ENCODE peak calls at places on chromosome 21, in seven cellular contexts. X is DND-41; V is dorsolateral prefrontal cortex; Y is mesothelial cell of epicardium; B is CD4-positive, alpha-beta T cell; R is HCT116; J is osteocyte. F is an unnamed sample.

GRCh38 chr21:20997308-20997632 is 939 bp upstream of the NCAM2 start:
- DNase-seq in X (no peak), V (no peak), Y (no peak), B (no peak), R (no peak), J (no peak), F (no peak)

GRCh38 chr21:34365794-34366193 is 2.0 kb downstream of the KCNE2 start:
- DNase-seq in X (no peak), V (no peak), Y (no peak), B (no peak), R (no peak), J (peak), F (no peak)

GRCh38 chr21:38306833-38307232 is 50.0 kb downstream of the KCNJ15 start:
- DNase-seq in X (no peak), V (no peak), Y (no peak), B (no peak), R (no peak), J (no peak), F (no peak)

GRCh38 chr21:37757631-37758376 is 158.5 kb downstream of the KCNJ6 start:
- DNase-seq in X (no peak), V (no peak), Y (no peak), B (no peak), R (no peak), J (no peak), F (no peak)

GRCh38 chr21:38440746-38441145 is 57.5 kb downstream of the ERG start:
- DNase-seq in X (no peak), V (no peak), Y (no peak), B (no peak), R (no peak), J (no peak), F (no peak)

GRCh38 chr21:33036430-33037162 is 10.9 kb downstream of the OLIG2 start:
- DNase-seq in X (peak), V (no peak), Y (no peak), B (no peak), R (no peak), J (no peak), F (peak)

GRCh38 chr21:33892853-33893252 is 22.8 kb downstream of the ATP5PO start:
- DNase-seq in X (no peak), V (no peak), Y (no peak), B (no peak), R (no peak), J (no peak), F (no peak)

GRCh38 chr21:33132054-33132453 is 62.1 kb downstream of the OLIG1 start:
- DNase-seq in X (no peak), V (no peak), Y (no peak), B (no peak), R (no peak), J (no peak), F (no peak)

GRCh38 chr21:15631342-15631741 is 98.4 kb upstream of the USP25 start:
- DNase-seq in X (no peak), V (no peak), Y (no peak), B (no peak), R (no peak), J (no peak), F (no peak)

GRCh38 chr21:29155933-29156260 is 25.5 kb downstream of the MAP3K7CL start:
- DNase-seq in X (no peak), V (no peak), Y (no peak), B (no peak), R (no peak), J (no peak), F (no peak)

GRCh38 chr21:26388731-26389231 is 184.3 kb downstream of the CYYR1 start:
- DNase-seq in X (no peak), V (no peak), Y (no peak), B (no peak), R (no peak), J (no peak), F (no peak)

GRCh38 chr21:17359781-17360180 is 153.1 kb upstream of the CXADR start:
- DNase-seq in X (no peak), V (no peak), Y (no peak), B (no peak), R (no peak), J (no peak), F (no peak)

GRCh38 chr21:38306407-38306806 is 49.6 kb downstream of the KCNJ15 start:
- DNase-seq in X (no peak), V (no peak), Y (no peak), B (no peak), R (no peak), J (no peak), F (no peak)

GRCh38 chr21:15788847-15789548 is 59.2 kb downstream of the USP25 start:
- DNase-seq in X (no peak), V (no peak), Y (no peak), B (no peak), R (no peak), J (no peak), F (no peak)

GRCh38 chr21:33950425-33951079 is 34.9 kb upstream of the ATP5PO start:
- DNase-seq in X (no peak), V (no peak), Y (no peak), B (no peak), R (no peak), J (peak), F (peak)

DNA sequence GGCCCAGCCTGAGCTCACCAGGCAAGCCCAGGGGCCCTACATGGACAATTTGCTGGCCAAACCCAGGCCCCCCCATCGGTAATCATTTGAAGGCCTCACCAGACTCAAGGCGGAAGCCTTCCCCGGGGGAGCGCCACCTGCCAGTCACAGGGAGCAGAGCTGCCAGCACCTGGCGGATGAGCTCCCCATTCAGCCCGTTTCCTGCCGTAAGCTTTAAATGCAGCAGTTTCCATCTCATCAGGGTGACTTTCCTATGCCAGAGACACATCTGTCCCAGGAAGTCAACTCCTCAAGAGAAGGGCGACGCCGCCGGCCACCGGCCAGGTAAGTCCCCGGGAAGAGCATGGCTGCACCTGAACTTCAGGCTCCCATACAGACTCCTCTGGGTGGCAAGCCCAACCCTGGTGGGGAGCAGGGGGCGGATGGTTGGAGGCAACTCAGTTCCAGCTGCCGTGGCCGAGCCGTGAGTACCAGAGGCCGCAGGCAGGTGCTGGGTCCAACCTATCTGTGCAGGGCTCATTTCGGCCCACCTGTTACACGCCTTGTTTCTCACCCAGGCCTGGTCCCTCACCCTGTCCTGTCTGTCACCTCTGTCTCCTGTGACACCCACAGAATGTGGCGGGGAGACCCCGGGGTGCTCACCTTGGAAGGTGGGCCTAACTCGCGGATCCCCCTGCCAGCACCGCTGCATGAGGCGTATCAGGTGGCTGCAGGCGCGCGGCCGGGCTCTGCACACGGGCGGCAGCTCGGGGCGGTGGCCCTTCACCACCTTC is 20.7 kb downstream of the RIPK4 start:
- DNase-seq in X (no peak), V (no peak), Y (no peak), B (no peak), R (no peak), J (no peak), F (no peak)
- TF ChIP-seq CTCF in X (peak), V (no peak), Y (no peak), B (no peak), R (no peak), J (no peak), F (no peak)

GRCh38 chr21:45611296-45611695 is 32.2 kb upstream of the PCBP3 start:
- DNase-seq in X (no peak), V (no peak), Y (peak), B (no peak), R (no peak), J (no peak), F (no peak)
- TF ChIP-seq CTCF in X (no peak), V (no peak), Y (no peak), B (no peak), R (no peak), J (no peak), F (no peak)

DNA sequence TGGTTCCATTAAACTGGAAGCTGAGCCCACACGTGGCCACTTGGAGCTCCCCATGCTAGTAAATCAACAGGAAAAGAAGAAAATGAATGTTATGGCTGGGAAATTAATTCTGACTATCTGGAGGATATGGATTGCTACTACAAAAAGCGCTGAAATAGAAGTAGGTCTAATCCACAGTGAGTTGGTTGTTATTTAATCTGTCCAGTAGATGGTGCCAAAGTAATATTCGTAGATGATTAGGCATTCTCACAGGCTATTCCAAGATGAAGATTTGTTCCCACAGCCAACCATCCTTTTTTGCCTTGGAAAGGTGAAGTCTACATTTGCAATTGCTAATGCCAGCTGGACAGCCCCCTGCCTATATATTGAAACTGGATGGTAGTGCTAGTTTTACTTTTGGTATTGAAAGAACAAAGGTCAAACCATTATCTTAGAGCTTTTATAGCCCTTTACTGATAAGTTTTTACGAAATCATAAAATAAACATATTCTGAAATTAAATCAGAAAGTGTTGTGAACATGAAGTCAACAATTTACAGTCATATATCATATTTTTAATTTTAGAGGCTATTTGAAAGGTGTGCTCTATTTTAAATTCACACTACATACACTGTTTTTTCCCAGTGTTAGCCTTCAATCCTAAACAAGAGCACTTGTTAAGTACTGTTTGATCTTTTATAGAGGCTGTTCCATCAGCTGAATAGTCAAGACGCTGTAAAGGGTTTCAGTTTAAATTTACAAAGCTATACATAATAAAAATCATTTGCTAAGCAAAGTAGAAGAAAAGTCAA is 43.9 kb downstream of the RBM11 start:
- DNase-seq in X (no peak), V (no peak), Y (no peak), B (no peak), R (peak), J (no peak), F (no peak)
- TF ChIP-seq CTCF in X (peak), V (peak), Y (peak), B (peak), R (peak), J (peak), F (peak)

DNA sequence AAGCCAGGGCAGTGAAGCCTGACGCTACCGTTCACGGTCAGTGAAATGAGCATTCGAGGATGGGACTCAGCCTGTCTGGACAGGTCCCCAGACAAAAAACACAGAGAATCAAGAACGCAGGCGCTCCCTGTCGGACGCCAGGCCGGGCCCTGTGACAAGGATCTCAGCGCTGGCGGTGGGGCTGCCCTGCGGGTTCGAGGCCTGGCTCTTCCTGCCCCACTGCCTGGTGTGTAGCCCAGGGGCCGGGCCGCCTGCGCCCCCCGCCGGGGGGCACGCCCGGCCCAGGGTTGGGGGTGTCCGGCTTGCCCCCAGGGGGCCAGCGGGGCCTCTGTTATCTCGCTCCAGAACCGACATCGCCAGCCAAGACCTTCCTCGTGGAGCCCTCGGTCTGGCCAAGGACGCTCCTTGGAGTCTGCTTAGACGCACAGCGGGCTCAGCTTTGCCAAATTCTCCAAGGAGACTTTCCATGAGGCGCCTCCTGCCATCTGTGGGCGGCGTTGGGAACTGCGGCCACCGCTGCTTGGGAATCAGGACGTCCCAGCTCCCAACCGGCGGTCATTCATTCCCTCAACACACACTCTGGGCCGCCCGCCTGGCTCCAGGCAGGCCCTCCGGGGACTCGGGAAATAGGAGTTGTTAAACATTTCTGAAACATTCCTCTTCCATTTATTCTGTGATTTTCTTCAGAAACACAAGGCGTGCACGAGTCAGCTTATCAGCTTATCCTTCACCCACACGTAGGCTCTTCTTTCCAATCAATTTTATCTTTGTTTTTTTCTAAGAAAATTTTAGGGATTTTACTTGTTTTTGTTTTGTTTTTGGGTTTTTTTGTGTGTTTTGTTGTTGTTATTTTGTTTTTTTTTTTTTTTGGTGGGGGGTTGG is 11.3 kb upstream of the RIPK4 start:
- DNase-seq in X (peak), V (peak), Y (peak), B (no peak), R (peak), J (peak), F (peak)
- TF ChIP-seq CTCF in X (peak), V (peak), Y (peak), B (no peak), R (peak), J (peak), F (peak)

DNA sequence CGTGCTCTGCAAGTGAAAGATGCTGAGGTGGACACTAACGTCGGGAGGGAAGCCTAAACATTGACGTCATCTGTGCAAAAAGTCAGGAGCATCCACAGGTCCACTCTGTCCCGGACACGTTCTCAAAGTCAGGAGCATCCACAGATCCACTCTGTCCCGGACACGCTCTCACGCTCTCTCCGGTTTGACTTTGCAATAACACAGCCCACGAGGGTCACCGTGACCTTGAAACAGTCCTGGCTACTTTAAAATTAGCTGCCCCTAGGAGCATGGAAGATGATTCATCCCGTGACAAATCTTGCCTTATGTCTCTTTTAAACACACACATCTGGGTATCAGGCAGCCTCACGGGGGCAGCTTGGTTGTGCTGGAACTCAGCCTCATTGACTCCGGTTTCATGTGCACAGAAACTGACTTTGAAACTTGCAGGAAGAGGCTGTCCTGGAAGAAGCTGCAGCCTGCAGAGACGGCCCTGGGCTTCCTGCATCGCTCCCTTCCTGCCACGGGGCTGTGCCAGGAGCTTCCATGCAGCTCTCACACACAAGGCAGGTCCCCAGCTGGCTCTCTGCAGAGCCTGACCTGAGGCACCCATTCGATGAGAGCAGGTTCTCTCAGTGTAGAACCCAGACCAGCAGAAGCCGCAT is 18.1 kb upstream of the COL18A1 start:
- DNase-seq in X (no peak), V (no peak), Y (no peak), B (no peak), R (no peak), J (no peak), F (no peak)
- TF ChIP-seq CTCF in X (no peak), V (no peak), Y (no peak), B (no peak), R (no peak), J (peak), F (no peak)

DNA sequence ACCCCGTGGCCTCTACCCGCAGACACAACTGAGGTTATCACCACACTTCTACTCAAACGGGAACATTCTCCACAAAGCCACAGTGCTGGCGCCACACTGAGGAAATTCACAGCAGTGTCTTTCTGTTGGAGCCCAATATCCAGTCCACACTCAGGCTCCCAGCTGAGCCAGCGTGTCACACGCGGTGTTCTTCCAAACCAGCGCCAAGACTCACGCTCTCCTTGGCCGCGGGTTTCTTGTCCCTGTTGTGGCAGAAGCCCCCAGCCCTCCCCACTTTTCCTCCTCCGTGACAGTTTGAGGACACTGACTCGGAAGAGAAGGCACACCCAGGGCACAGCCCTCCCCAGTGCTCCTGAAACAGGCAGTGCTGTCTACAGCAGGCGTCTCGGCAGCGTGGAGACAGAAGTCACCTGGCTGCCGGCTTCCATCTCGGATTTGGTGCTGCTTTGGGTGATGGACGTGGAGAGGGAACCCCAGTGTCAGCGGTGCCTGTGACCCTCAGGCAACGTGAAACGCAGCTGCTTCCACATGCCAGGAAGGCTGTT is 35.4 kb upstream of the AGPAT3 start:
- DNase-seq in X (no peak), V (no peak), Y (no peak), B (no peak), R (no peak), J (no peak), F (no peak)
- TF ChIP-seq CTCF in X (peak), V (no peak), Y (no peak), B (no peak), R (peak), J (no peak), F (no peak)

GRCh38 chr21:31264574-31264973 is 79.5 kb downstream of the TIAM1 start:
- DNase-seq in X (no peak), V (no peak), Y (no peak), B (no peak), R (no peak), J (no peak), F (no peak)
- TF ChIP-seq CTCF in X (peak), V (no peak), Y (no peak), B (no peak), R (peak), J (no peak), F (no peak)

DNA sequence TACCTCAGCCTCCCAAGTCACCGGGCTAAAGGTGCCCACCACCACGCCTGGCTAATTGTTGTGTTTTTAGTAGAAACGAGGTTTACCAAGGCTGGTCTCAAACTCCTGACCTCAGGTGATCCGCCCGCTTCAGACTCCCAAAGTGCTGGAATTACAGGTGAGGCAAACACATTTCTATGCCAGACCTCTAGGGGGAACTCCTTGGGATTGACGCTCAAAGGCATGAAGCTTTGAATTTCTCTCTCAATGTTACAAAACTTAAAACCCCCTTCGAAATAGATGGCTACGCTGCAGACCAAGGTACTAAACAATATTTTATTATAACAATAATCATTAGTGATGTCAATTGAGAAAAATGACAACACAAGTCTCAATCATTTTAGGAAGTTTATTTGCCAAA is 330.0 kb downstream of the SETD4 start:
- DNase-seq in X (no peak), V (no peak), Y (no peak), B (no peak), R (no peak), J (no peak), F (no peak)
- TF ChIP-seq CTCF in X (no peak), V (no peak), Y (no peak), B (no peak), R (peak), J (no peak), F (no peak)

DNA sequence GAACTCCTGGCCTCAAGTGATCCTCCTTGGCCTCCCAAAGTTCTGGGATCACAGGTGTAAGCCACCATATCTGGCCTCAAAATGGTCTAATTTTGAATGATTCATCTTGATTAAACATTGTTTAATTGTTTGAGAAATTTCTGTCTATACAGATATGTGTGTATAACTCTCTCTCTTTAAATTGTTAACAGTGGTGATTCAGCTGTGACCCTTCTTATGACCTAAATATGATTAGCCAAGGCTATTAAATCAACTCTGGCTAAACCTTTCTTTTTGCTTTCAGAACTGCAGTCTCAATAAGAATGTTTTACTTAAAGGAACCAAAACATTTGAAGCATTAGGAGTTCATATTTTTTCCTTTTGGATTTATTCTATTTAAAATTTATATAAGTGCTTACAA is 19.2 kb upstream of the B3GALT5 start:
- DNase-seq in X (no peak), V (no peak), Y (no peak), B (no peak), R (no peak), J (no peak), F (no peak)
- TF ChIP-seq CTCF in X (no peak), V (no peak), Y (no peak), B (no peak), R (no peak), J (no peak), F (no peak)

F was measured in activated CD8-positive, alpha-beta T cell treated with anti-CD3 and anti-CD28 coated beads for 36 hours.